ENCODE peak calls at places on chromosomes 2 and 18, in five cellular contexts. Y is hepatocyte, N is IMR-90, I is spleen, Z is MM.1S. S is an unnamed sample. For H3K27me3, the result is how much of the 10 kb centered on the place peaks cover.

GRCh38 chr2:225282858-225283693 is 116.4 kb upstream of the NYAP2 start:
- DNase-seq in Y (peak), N (peak), I (no peak), Z (peak), S (no peak)

GRCh38 chr2:165902929-165903328 is 50.6 kb downstream of the TTC21B start:
- DNase-seq in Y (no peak), N (peak), I (no peak), Z (peak), S (no peak)

GRCh38 chr2:172098650-172099471 is 3.8 kb downstream of the DLX2 start:
- DNase-seq in Y (peak), N (peak), I (peak), Z (no peak), S (peak)

GRCh38 chr2:26556309-26557243 is 78.7 kb upstream of the OTOF start:
- DNase-seq in Y (no peak), N (no peak), I (peak), Z (no peak), S (no peak)

GRCh38 chr2:128302744-128303067 is 16.0 kb downstream of the HS6ST1 start:
- DNase-seq in Y (no peak), N (no peak), I (peak), Z (no peak), S (no peak)

GRCh38 chr2:20914771-20915170 is 91.9 kb upstream of the LDAH start:
- DNase-seq in Y (no peak), N (no peak), I (no peak), Z (no peak), S (no peak)

GRCh38 chr2:61885896-61886603 is 2.4 kb downstream of the CCT4 start:
- DNase-seq in Y (no peak), N (no peak), I (no peak), Z (no peak), S (no peak)

GRCh38 chr18:12452801-12453200 is 45.1 kb downstream of the PRELID3A start:
- DNase-seq in Y (no peak), N (no peak), I (no peak), Z (no peak), S (no peak)

GRCh38 chr2:238895361-238895882 is 47.5 kb downstream of the TWIST2 start:
- DNase-seq in Y (no peak), N (no peak), I (peak), Z (no peak), S (no peak)

GRCh38 chr2:4528773-4529172 is 825.4 kb downstream of the DCDC2C start:
- DNase-seq in Y (no peak), N (no peak), I (no peak), Z (no peak), S (no peak)

GRCh38 chr2:108625186-108625827 is 91.0 kb downstream of the LIMS1 start:
- DNase-seq in Y (no peak), N (no peak), I (no peak), Z (no peak), S (no peak)

GRCh38 chr2:217794133-217794986 is 208.4 kb downstream of the TNS1 start:
- DNase-seq in Y (no peak), N (no peak), I (no peak), Z (no peak), S (no peak)

GRCh38 chr2:115609978-115610377 is 1167.5 kb downstream of the DPP10 start:
- DNase-seq in Y (no peak), N (no peak), I (no peak), Z (no peak), S (no peak)

GRCh38 chr2:208025037-208025813 is at the start of gene PLEKHM3:
- DNase-seq in Y (peak), N (peak), I (peak), Z (peak), S (peak)

GRCh38 chr2:138777996-138778395 is 2.2 kb downstream of the NXPH2 start:
- DNase-seq in Y (peak), N (peak), I (no peak), Z (no peak), S (no peak)

GRCh38 chr2:51224790-51225189 is 192.9 kb upstream of the NRXN1 start:
- DNase-seq in Y (no peak), N (no peak), I (no peak), Z (no peak), S (no peak)

GRCh38 chr2:37802899-37803379 is 122.1 kb upstream of the RMDN2 start:
- DNase-seq in Y (peak), N (peak), I (no peak), Z (no peak), S (no peak)

GRCh38 chr18:32735781-32736180 is 37.0 kb downstream of the KLHL14 start:
- DNase-seq in Y (peak), N (peak), I (no peak), Z (no peak), S (no peak)

GRCh38 chr2:44918095-44918775 is 23.3 kb upstream of the SIX3 start:
- DNase-seq in Y (no peak), N (no peak), I (no peak), Z (no peak), S (no peak)

GRCh38 chr2:86468162-86469033 is 27.2 kb downstream of the KDM3A start:
- DNase-seq in Y (no peak), N (no peak), I (no peak), Z (no peak), S (no peak)

GRCh38 chr2:146143971-146144370 is 1624.1 kb upstream of the ZEB2 start:
- DNase-seq in Y (no peak), N (peak), I (no peak), Z (no peak), S (no peak)

GRCh38 chr2:26034597-26035067 is 748 bp downstream of the RAB10 start:
- DNase-seq in Y (no peak), N (peak), I (no peak), Z (no peak), S (no peak)

GRCh38 chr2:38702413-38702812 is 36.5 kb downstream of the GALM start:
- DNase-seq in Y (peak), N (peak), I (no peak), Z (no peak), S (no peak)

GRCh38 chr2:41414486-41415230 is 633.2 kb upstream of the PKDCC start:
- DNase-seq in Y (peak), N (no peak), I (no peak), Z (peak), S (no peak)

GRCh38 chr2:67130526-67131309 is 266.4 kb upstream of the ETAA1 start:
- DNase-seq in Y (no peak), N (peak), I (no peak), Z (no peak), S (no peak)

GRCh38 chr18:63518178-63519012 is 23.8 kb upstream of the SERPINB12 start:
- DNase-seq in Y (peak), N (peak), I (no peak), Z (peak), S (peak)

GRCh38 chr2:226800941-226801784 is 1.5 kb upstream of the IRS1 start:
- DNase-seq in Y (peak), N (peak), I (peak), Z (peak), S (peak)

GRCh38 chr2:197207106-197207505 is 103.5 kb downstream of the ANKRD44 start:
- DNase-seq in Y (no peak), N (no peak), I (no peak), Z (no peak), S (no peak)

GRCh38 chr2:18966131-18966530 is 376.8 kb upstream of the NT5C1B start:
- DNase-seq in Y (no peak), N (no peak), I (no peak), Z (no peak), S (no peak)

GRCh38 chr2:108288534-108289106 is at the start of gene SULT1C2:
- DNase-seq in Y (peak), N (peak), I (no peak), Z (no peak), S (no peak)

GRCh38 chr2:25347846-25348245 is 6.1 kb upstream of the DNMT3A start:
- DNase-seq in Y (no peak), N (peak), I (no peak), Z (no peak), S (no peak)

GRCh38 chr18:73962251-73962650 is 185.4 kb downstream of the FBXO15 start:
- DNase-seq in Y (no peak), N (peak), I (no peak), Z (no peak), S (no peak)

GRCh38 chr2:118239284-118239683 is 151.0 kb downstream of the INSIG2 start:
- DNase-seq in Y (no peak), N (no peak), I (no peak), Z (no peak), S (no peak)

GRCh38 chr2:160956243-160956802 is 203.9 kb upstream of the TANK start:
- DNase-seq in Y (no peak), N (no peak), I (no peak), Z (no peak), S (no peak)

DNA sequence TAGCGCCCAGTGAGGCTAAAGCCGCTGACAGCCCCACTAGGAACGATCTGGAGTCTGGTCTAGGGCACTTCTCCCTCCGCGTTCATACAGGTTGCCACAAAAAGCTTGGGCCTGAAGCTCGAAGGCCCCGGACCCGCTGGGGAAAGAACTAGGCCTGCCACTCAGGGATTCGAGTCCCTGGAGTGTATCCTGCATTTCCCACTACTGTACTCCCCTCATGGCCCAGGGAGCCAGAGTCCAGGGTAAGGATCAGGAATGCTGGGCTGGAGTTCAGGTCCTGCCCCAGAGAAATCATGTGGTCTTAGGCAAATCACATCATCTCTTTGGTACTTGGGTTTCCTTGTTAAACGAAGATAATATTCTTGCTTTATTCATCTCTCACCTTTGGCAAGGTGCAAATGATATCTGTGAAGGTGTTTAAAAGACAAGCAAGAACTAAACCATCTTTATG is 1.4 kb upstream of the ZFP36L2 start:
- DNase-seq in Y (no peak), N (peak), I (no peak), Z (peak), S (no peak)
- TF ChIP-seq CTCF in Y (no peak), N (no peak), I (peak), Z (peak), S (peak)

GRCh38 chr2:202378001-202378400 is 1.9 kb downstream of the BMPR2 start:
- DNase-seq in Y (no peak), N (no peak), I (no peak), Z (no peak), S (no peak)

GRCh38 chr2:202376460-202377307 is 557 bp downstream of the BMPR2 start:
- DNase-seq in Y (peak), N (peak), I (peak), Z (peak), S (peak)

GRCh38 chr2:202377308-202377736 is 1.2 kb downstream of the BMPR2 start:
- DNase-seq in Y (peak), N (peak), I (peak), Z (no peak), S (peak)

GRCh38 chr2:202375006-202375610 is 1.0 kb upstream of the BMPR2 start:
- DNase-seq in Y (peak), N (peak), I (peak), Z (no peak), S (peak)

GRCh38 chr2:202375611-202376408 is at the start of gene BMPR2:
- DNase-seq in Y (peak), N (peak), I (peak), Z (peak), S (peak)
- H3K4me3 ChIP-seq in Y (peak), N (peak), I (peak), Z (peak), S (peak)

GRCh38 chr2:236302555-236302954 is 38.3 kb upstream of the ASB18 start:
- DNase-seq in Y (no peak), N (no peak), I (no peak), Z (no peak), S (no peak)
- H3K27me3 ChIP-seq in Y (under half), N (under half), I (under half), Z (under half), S (under half)

DNA sequence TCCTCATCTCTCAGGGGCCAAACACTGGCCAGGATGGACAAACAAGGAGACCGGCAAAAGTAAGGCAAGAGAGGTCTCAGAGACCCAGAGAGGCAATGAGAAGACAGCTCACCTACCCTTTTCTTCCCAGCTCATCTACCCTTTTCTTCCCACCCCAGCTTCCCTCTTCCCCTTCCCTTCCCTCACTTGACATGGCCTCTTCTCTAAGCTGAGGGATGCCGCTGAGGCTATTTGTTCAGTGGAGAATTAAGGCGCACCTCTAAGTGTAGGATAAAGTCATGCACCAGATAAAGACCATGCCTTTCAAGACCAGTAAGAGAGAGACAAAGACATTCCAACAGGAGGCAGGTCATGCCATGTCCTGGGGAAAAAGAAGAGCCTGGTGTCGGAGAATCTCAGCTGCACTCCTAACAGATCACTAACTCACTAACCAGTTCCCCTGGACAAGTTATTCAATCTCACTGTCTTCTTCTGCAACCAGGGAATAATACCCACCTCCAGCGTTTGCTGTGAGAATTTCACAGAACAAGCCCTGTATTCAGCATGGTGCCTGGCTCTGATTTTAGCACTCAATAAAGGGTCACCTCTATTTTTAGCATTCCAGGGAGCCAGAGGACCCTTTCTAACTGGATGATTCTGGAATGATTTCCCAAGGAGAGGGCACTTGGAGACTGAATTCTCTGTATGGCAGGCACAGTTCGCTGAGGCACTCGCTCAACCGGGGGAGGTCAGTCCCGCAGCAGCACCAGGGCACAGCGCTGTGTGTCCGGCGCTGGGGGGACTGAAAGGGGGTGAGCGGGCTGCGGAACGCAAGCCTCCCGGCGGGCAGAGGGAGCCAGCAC is 3.0 kb upstream of the FOSL2 start:
- DNase-seq in Y (no peak), N (no peak), I (peak), Z (no peak), S (no peak)
- TF ChIP-seq CTCF in Y (peak), N (no peak), I (no peak), Z (no peak), S (no peak)

GRCh38 chr2:129459881-129460280 is 519.6 kb upstream of the RAB6C start:
- DNase-seq in Y (no peak), N (no peak), I (no peak), Z (no peak), S (no peak)
- H3K4me3 ChIP-seq in Y (no peak), N (no peak), I (no peak), Z (no peak), S (no peak)

DNA sequence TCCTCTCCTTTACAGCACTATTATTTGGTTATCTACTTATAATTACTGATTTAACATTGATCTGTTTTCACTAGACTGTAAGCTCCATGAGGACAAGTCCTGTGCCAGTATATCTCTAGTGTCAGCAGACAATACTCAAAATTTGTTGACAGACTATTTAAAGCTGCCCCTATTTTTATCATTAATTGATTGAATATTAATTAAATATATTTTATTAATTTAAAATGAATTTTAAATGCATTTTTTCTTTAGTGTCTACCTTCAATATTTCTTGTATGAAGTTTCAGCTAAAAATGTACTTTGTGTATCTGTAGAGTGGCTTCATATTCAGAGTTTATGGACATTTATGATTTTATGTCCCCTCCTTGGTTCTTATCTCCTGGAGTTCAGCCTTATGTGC is 26.4 kb upstream of the FHOD3 start:
- DNase-seq in Y (no peak), N (no peak), I (no peak), Z (no peak), S (no peak)
- H3K27me3 ChIP-seq in Y (under half), N (under half), I (under half), Z (under half), S (under half)